ENCODE peak calls at places on chromosome 21, in nine cellular contexts. T, K, F, R, W, S, G, V and I are unnamed samples.

GRCh38 chr21:43718872-43719747 is at the start of gene PDXK:
- DNase-seq in T (peak), K (peak), F (peak), R (peak), W (peak), S (peak), G (peak), V (peak), I (peak)

GRCh38 chr21:19603011-19603593 is 1199.5 kb upstream of the TMPRSS15 start:
- DNase-seq in T (no peak), K (no peak), F (no peak), R (no peak), W (no peak), S (no peak), G (no peak), V (no peak), I (no peak)

GRCh38 chr21:19874521-19874920 is 1123.7 kb upstream of the NCAM2 start:
- DNase-seq in T (no peak), K (no peak), F (no peak), R (no peak), W (no peak), S (no peak), G (no peak), V (no peak), I (no peak)

GRCh38 chr21:31564439-31564838 is 95.1 kb upstream of the SOD1 start:
- DNase-seq in T (no peak), K (no peak), F (no peak), R (no peak), W (no peak), S (peak), G (peak), V (no peak), I (no peak)

GRCh38 chr21:39055167-39055767 is 128.0 kb downstream of the PSMG1 start:
- DNase-seq in T (no peak), K (no peak), F (no peak), R (no peak), W (no peak), S (no peak), G (no peak), V (no peak), I (peak)

GRCh38 chr21:28253378-28253777 is 739.3 kb downstream of the LTN1 start:
- DNase-seq in T (peak), K (no peak), F (no peak), R (no peak), W (no peak), S (peak), G (peak), V (no peak), I (no peak)

GRCh38 chr21:36704281-36704957 is 5.5 kb downstream of the SIM2 start:
- DNase-seq in T (peak), K (no peak), F (no peak), R (no peak), W (no peak), S (no peak), G (no peak), V (no peak), I (no peak)

GRCh38 chr21:43829575-43830119 is 35.4 kb upstream of the AGPAT3 start:
- DNase-seq in T (no peak), K (no peak), F (no peak), R (no peak), W (no peak), S (no peak), G (no peak), V (no peak), I (no peak)

GRCh38 chr21:27761623-27762022 is 794.7 kb upstream of the ADAMTS5 start:
- DNase-seq in T (no peak), K (no peak), F (no peak), R (no peak), W (no peak), S (no peak), G (no peak), V (no peak), I (peak)

GRCh38 chr21:20720623-20721022 is 277.6 kb upstream of the NCAM2 start:
- DNase-seq in T (no peak), K (no peak), F (no peak), R (no peak), W (no peak), S (peak), G (peak), V (no peak), I (no peak)

GRCh38 chr21:27840273-27840672 is 873.4 kb upstream of the ADAMTS5 start:
- DNase-seq in T (no peak), K (no peak), F (no peak), R (no peak), W (no peak), S (no peak), G (no peak), V (no peak), I (no peak)

GRCh38 chr21:33128538-33128937 is 58.6 kb downstream of the OLIG1 start:
- DNase-seq in T (no peak), K (no peak), F (no peak), R (no peak), W (no peak), S (no peak), G (no peak), V (no peak), I (no peak)

GRCh38 chr21:24594082-24594481 is 1013.2 kb downstream of the MRPL39 start:
- DNase-seq in T (no peak), K (no peak), F (no peak), R (no peak), W (peak), S (no peak), G (no peak), V (no peak), I (no peak)

GRCh38 chr21:26844258-26845065 is 747 bp downstream of the ADAMTS1 start:
- DNase-seq in T (peak), K (peak), F (no peak), R (peak), W (no peak), S (peak), G (no peak), V (peak), I (no peak)

GRCh38 chr21:33443174-33443573 is 36.6 kb downstream of the TMEM50B start:
- DNase-seq in T (no peak), K (no peak), F (no peak), R (no peak), W (no peak), S (no peak), G (no peak), V (no peak), I (no peak)

GRCh38 chr21:21631961-21632360 is 633.8 kb downstream of the NCAM2 start:
- DNase-seq in T (peak), K (peak), F (no peak), R (no peak), W (no peak), S (peak), G (peak), V (no peak), I (no peak)

GRCh38 chr21:16767201-16767600 is 745.6 kb upstream of the CXADR start:
- DNase-seq in T (no peak), K (no peak), F (no peak), R (no peak), W (no peak), S (no peak), G (no peak), V (no peak), I (no peak)

GRCh38 chr21:29302340-29302991 is 3.7 kb downstream of the BACH1 start:
- DNase-seq in T (peak), K (no peak), F (no peak), R (no peak), W (peak), S (no peak), G (peak), V (no peak), I (peak)

GRCh38 chr21:33011462-33011861 is 14.3 kb upstream of the OLIG2 start:
- DNase-seq in T (peak), K (no peak), F (peak), R (no peak), W (no peak), S (peak), G (peak), V (no peak), I (peak)

GRCh38 chr21:18430341-18430740 is 26.8 kb upstream of the TMPRSS15 start:
- DNase-seq in T (no peak), K (no peak), F (no peak), R (no peak), W (no peak), S (no peak), G (no peak), V (no peak), I (no peak)

GRCh38 chr21:17911628-17912027 is 92.5 kb upstream of the C21orf91 start:
- DNase-seq in T (peak), K (no peak), F (no peak), R (no peak), W (no peak), S (peak), G (peak), V (no peak), I (no peak)

GRCh38 chr21:39066829-39067785 is 116.1 kb downstream of the PSMG1 start:
- DNase-seq in T (no peak), K (no peak), F (no peak), R (no peak), W (no peak), S (no peak), G (no peak), V (no peak), I (peak)

GRCh38 chr21:25283720-25284119 is 323.6 kb downstream of the MRPL39 start:
- DNase-seq in T (peak), K (no peak), F (no peak), R (no peak), W (peak), S (peak), G (peak), V (no peak), I (peak)

GRCh38 chr21:38236232-38236631 is 20.6 kb upstream of the KCNJ15 start:
- DNase-seq in T (no peak), K (no peak), F (no peak), R (no peak), W (no peak), S (no peak), G (no peak), V (no peak), I (peak)

GRCh38 chr21:26438976-26439375 is 134.1 kb downstream of the CYYR1 start:
- DNase-seq in T (no peak), K (no peak), F (no peak), R (no peak), W (no peak), S (no peak), G (no peak), V (no peak), I (no peak)

GRCh38 chr21:39348040-39348354 is 891 bp downstream of the HMGN1 start:
- DNase-seq in T (no peak), K (no peak), F (no peak), R (no peak), W (no peak), S (no peak), G (no peak), V (no peak), I (no peak)

GRCh38 chr21:26365849-26366248 is 195.3 kb upstream of the APP start:
- DNase-seq in T (no peak), K (no peak), F (no peak), R (no peak), W (no peak), S (no peak), G (no peak), V (no peak), I (no peak)

GRCh38 chr21:21851657-21852056 is 853.4 kb downstream of the NCAM2 start:
- DNase-seq in T (peak), K (no peak), F (no peak), R (no peak), W (no peak), S (peak), G (peak), V (no peak), I (no peak)

GRCh38 chr21:25375675-25376074 is 231.6 kb downstream of the MRPL39 start:
- DNase-seq in T (peak), K (no peak), F (no peak), R (no peak), W (no peak), S (peak), G (peak), V (no peak), I (no peak)

GRCh38 chr21:31406510-31406909 is 62.4 kb upstream of the TIAM1 start:
- DNase-seq in T (no peak), K (no peak), F (no peak), R (no peak), W (no peak), S (no peak), G (no peak), V (no peak), I (no peak)

GRCh38 chr21:30193201-30193600 is 22.7 kb downstream of the CLDN8 start:
- DNase-seq in T (no peak), K (no peak), F (no peak), R (no peak), W (no peak), S (peak), G (peak), V (no peak), I (no peak)

GRCh38 chr21:41068411-41069304 is 99.3 kb upstream of the BACE2 start:
- DNase-seq in T (peak), K (peak), F (peak), R (peak), W (peak), S (peak), G (peak), V (peak), I (peak)
- H3K4me3 ChIP-seq in T (no peak), K (no peak), F (no peak), R (no peak), W (no peak), S (no peak), G (no peak), V (no peak), I (no peak)

GRCh38 chr21:15617968-15618367 is 111.8 kb upstream of the USP25 start:
- DNase-seq in T (peak), K (no peak), F (no peak), R (no peak), W (no peak), S (peak), G (peak), V (no peak), I (peak)

GRCh38 chr21:15614757-15615156 is 115.0 kb upstream of the USP25 start:
- DNase-seq in T (no peak), K (no peak), F (no peak), R (no peak), W (no peak), S (no peak), G (no peak), V (no peak), I (no peak)

GRCh38 chr21:15620892-15621291 is 108.9 kb upstream of the USP25 start:
- DNase-seq in T (no peak), K (no peak), F (no peak), R (no peak), W (no peak), S (no peak), G (no peak), V (no peak), I (no peak)

GRCh38 chr21:15616864-15617574 is 112.8 kb upstream of the USP25 start:
- DNase-seq in T (peak), K (no peak), F (no peak), R (no peak), W (no peak), S (peak), G (peak), V (peak), I (peak)
- TF ChIP-seq CTCF in T (no peak), K (no peak), F (no peak), R (no peak), W (no peak), S (no peak), G (no peak), V (no peak), I (no peak)

GRCh38 chr21:44989943-44990780 is 50.3 kb downstream of the SLX9 start:
- DNase-seq in T (no peak), K (no peak), F (no peak), R (no peak), W (no peak), S (no peak), G (no peak), V (no peak), I (peak)
- H3K4me3 ChIP-seq in T (no peak), K (no peak), F (no peak), R (no peak), W (no peak), S (no peak), G (no peak), V (no peak), I (no peak)

GRCh38 chr21:45880097-45881068 is 101.2 kb upstream of the COL6A1 start:
- DNase-seq in T (peak), K (peak), F (peak), R (peak), W (peak), S (peak), G (peak), V (peak), I (peak)
- TF ChIP-seq CTCF in T (peak), K (peak), F (peak), R (no peak), W (peak), S (peak), G (peak), V (peak), I (peak)

GRCh38 chr21:42390193-42390592 is 5.7 kb downstream of the TMPRSS3 start:
- DNase-seq in T (no peak), K (no peak), F (no peak), R (no peak), W (no peak), S (no peak), G (no peak), V (no peak), I (no peak)
- H3K4me3 ChIP-seq in T (no peak), K (no peak), F (no peak), R (no peak), W (no peak), S (no peak), G (no peak), V (no peak), I (no peak)

GRCh38 chr21:42360317-42360716 is 6.0 kb downstream of the TFF1 start:
- DNase-seq in T (no peak), K (no peak), F (peak), R (no peak), W (peak), S (no peak), G (no peak), V (no peak), I (no peak)
- TF ChIP-seq CTCF in T (no peak), K (no peak), F (peak), R (no peak), W (no peak), S (no peak), G (peak), V (no peak), I (no peak)